ENCODE peak calls at places on chromosomes 6 and 20, in eight cellular contexts. B is GM12865; Y is activated CD4-positive, alpha-beta T cell treated with anti-CD3 and anti-CD28 coated beads, Interleukin-2, amount 50 U/mL, for 48 hours; O is RWPE1; P is AG04450; I is transverse colon; S is Panc1; A is kidney tubule cell. N is an unnamed sample.
A peak's percentile ranks its signal among the peaks of the same experiment; 100 is the strongest.

GRCh38 chr6:135938588-135939215 is 87.2 kb downstream of the PDE7B start:
- DNase-seq in B (peak; percentile 14), Y (no peak), O (no peak), P (no peak), I (no peak), S (no peak), A (peak; percentile 10), N (peak; percentile 32)

GRCh38 chr6:119390276-119390793 is 40.8 kb upstream of the MAN1A1 start:
- DNase-seq in B (no peak), Y (no peak), O (no peak), P (no peak), I (no peak), S (no peak), A (peak; percentile 4), N (peak; percentile 13)

GRCh38 chr20:37598611-37599342 is 71.1 kb upstream of the BLCAP start:
- DNase-seq in B (peak; percentile 21), Y (no peak), O (no peak), P (no peak), I (no peak), S (no peak), A (no peak), N (no peak)

GRCh38 chr6:22333802-22334201 is 37.0 kb upstream of the PRL start:
- DNase-seq in B (no peak), Y (no peak), O (no peak), P (peak; percentile 13), I (no peak), S (no peak), A (no peak), N (no peak)

GRCh38 chr20:34938466-34939163 is 17.0 kb downstream of the GSS start:
- DNase-seq in B (no peak), Y (no peak), O (no peak), P (no peak), I (peak; percentile 87), S (no peak), A (no peak), N (no peak)

GRCh38 chr20:63966944-63967322 is 2.8 kb downstream of the ZNF512B start:
- DNase-seq in B (no peak), Y (no peak), O (no peak), P (no peak), I (no peak), S (no peak), A (no peak), N (no peak)

GRCh38 chr6:64672651-64673050 is 1034.4 kb downstream of the EYS start:
- DNase-seq in B (no peak), Y (no peak), O (no peak), P (no peak), I (no peak), S (no peak), A (no peak), N (no peak)

GRCh38 chr6:57221191-57221935 is 744 bp downstream of the RAB23 start:
- DNase-seq in B (peak; percentile 66), Y (peak; percentile 61), O (peak; percentile 69), P (no peak), I (peak; percentile 62), S (peak; percentile 22), A (peak; percentile 61), N (peak; percentile 71)

GRCh38 chr20:44208165-44208564 is 2.4 kb downstream of the OSER1 start:
- DNase-seq in B (no peak), Y (no peak), O (no peak), P (no peak), I (no peak), S (no peak), A (no peak), N (no peak)

GRCh38 chr6:109834595-109835437 is 143.3 kb upstream of the GPR6 start:
- DNase-seq in B (no peak), Y (no peak), O (no peak), P (no peak), I (no peak), S (no peak), A (no peak), N (no peak)

GRCh38 chr6:107246972-107247615 is 131.8 kb upstream of the BEND3 start:
- DNase-seq in B (no peak), Y (no peak), O (peak; percentile 36), P (no peak), I (no peak), S (no peak), A (no peak), N (no peak)

GRCh38 chr6:14209005-14209404 is 91.4 kb downstream of the CD83 start:
- DNase-seq in B (no peak), Y (no peak), O (no peak), P (no peak), I (no peak), S (no peak), A (no peak), N (no peak)

GRCh38 chr20:57425150-57426013 is 34.2 kb downstream of the RBM38 start:
- DNase-seq in B (peak; percentile 58), Y (no peak), O (no peak), P (no peak), I (no peak), S (no peak), A (no peak), N (peak; percentile 47)

GRCh38 chr6:64301307-64302236 is 666.0 kb downstream of the PHF3 start:
- DNase-seq in B (no peak), Y (no peak), O (no peak), P (no peak), I (peak; percentile 34), S (no peak), A (no peak), N (no peak)

GRCh38 chr6:90917371-90917770 is 330.5 kb upstream of the MAP3K7 start:
- DNase-seq in B (no peak), Y (no peak), O (no peak), P (no peak), I (no peak), S (no peak), A (peak; percentile 57), N (no peak)

GRCh38 chr6:10276106-10276505 is 138.8 kb downstream of the TFAP2A start:
- DNase-seq in B (no peak), Y (no peak), O (no peak), P (no peak), I (no peak), S (no peak), A (peak; percentile 38), N (no peak)

GRCh38 chr6:165653607-165654006 is 9.4 kb downstream of the PDE10A start:
- DNase-seq in B (no peak), Y (no peak), O (no peak), P (no peak), I (no peak), S (no peak), A (no peak), N (no peak)

GRCh38 chr20:63142933-63143332 is 73.0 kb downstream of the YTHDF1 start:
- DNase-seq in B (no peak), Y (no peak), O (no peak), P (no peak), I (no peak), S (no peak), A (no peak), N (no peak)

GRCh38 chr6:165668951-165669350 is 5.9 kb upstream of the PDE10A start:
- DNase-seq in B (no peak), Y (no peak), O (no peak), P (no peak), I (no peak), S (no peak), A (no peak), N (no peak)

GRCh38 chr6:35663447-35664235 is 25.1 kb downstream of the FKBP5 start:
- DNase-seq in B (peak; percentile 16), Y (no peak), O (no peak), P (peak; percentile 41), I (no peak), S (no peak), A (peak; percentile 62), N (no peak)

GRCh38 chr6:126919947-126920346 is 198.5 kb upstream of the RSPO3 start:
- DNase-seq in B (no peak), Y (no peak), O (peak; percentile 11), P (peak; percentile 90), I (no peak), S (no peak), A (peak; percentile 76), N (no peak)

GRCh38 chr6:132929141-132929540 is 114.8 kb downstream of the RPS12 start:
- DNase-seq in B (no peak), Y (no peak), O (no peak), P (no peak), I (no peak), S (no peak), A (no peak), N (no peak)

GRCh38 chr6:155623450-155624178 is 168.0 kb upstream of the NOX3 start:
- DNase-seq in B (no peak), Y (no peak), O (no peak), P (no peak), I (no peak), S (no peak), A (no peak), N (no peak)

GRCh38 chr6:90295854-90296345 is 743 bp downstream of the BACH2 start:
- DNase-seq in B (peak; percentile 55), Y (peak; percentile 63), O (peak; percentile 64), P (peak; percentile 43), I (peak; percentile 67), S (no peak), A (peak; percentile 65), N (peak; percentile 67)

GRCh38 chr6:111793711-111794111 is 79.5 kb downstream of the FYN start:
- DNase-seq in B (peak; percentile 56), Y (peak; percentile 48), O (no peak), P (no peak), I (peak; percentile 44), S (no peak), A (no peak), N (peak; percentile 27)